ENCODE peak calls at places on chromosomes 7 and 10, in five cellular contexts. T is naive thymus-derived CD4-positive, alpha-beta T cell; E is activated B cell treated with CpG ODN at 0.5 μM for 24 hours; W is SJSA1; H is Daoy. S is an unnamed sample.

GRCh38 chr10:43226851-43227845 is 39.7 kb downstream of the RASGEF1A start:
- DNase-seq in T (no peak), E (no peak), W (no peak), H (no peak), S (no peak)

GRCh38 chr7:81887098-81887497 is 117.3 kb upstream of the HGF start:
- DNase-seq in T (no peak), E (no peak), W (no peak), H (peak; percentile 14), S (no peak)

GRCh38 chr7:32428546-32428945 is 61.6 kb downstream of the LSM5 start:
- DNase-seq in T (no peak), E (no peak), W (no peak), H (peak; percentile 28), S (no peak)

GRCh38 chr10:47031251-47031952 is 120.2 kb downstream of the PTPN20 start:
- DNase-seq in T (no peak), E (peak; percentile 1), W (no peak), H (peak; percentile 31), S (no peak)

GRCh38 chr7:144415858-144416257 is 12.4 kb upstream of the NOBOX start:
- DNase-seq in T (no peak), E (no peak), W (no peak), H (no peak), S (no peak)

GRCh38 chr10:66215921-66216320 is 709.9 kb upstream of the LRRTM3 start:
- DNase-seq in T (no peak), E (no peak), W (no peak), H (no peak), S (no peak)

GRCh38 chr7:6623589-6624245 is 8.3 kb downstream of the ZNF853 start:
- DNase-seq in T (no peak), E (no peak), W (no peak), H (no peak), S (no peak)

GRCh38 chr10:79070091-79070610 is 1.4 kb downstream of the ZMIZ1 start:
- DNase-seq in T (no peak), E (no peak), W (peak; percentile 70), H (peak; percentile 25), S (peak; percentile 43)

GRCh38 chr7:153386581-153386980 is 627.0 kb downstream of the ACTR3B start:
- DNase-seq in T (no peak), E (no peak), W (no peak), H (no peak), S (no peak)

GRCh38 chr10:129772472-129773358 is 191.4 kb downstream of the EBF3 start:
- DNase-seq in T (no peak), E (no peak), W (no peak), H (no peak), S (no peak)

GRCh38 chr7:156566812-156567549 is 73.6 kb upstream of the RNF32 start:
- DNase-seq in T (no peak), E (no peak), W (no peak), H (no peak), S (no peak)

GRCh38 chr10:115861455-115861854 is 411.6 kb downstream of the GFRA1 start:
- DNase-seq in T (no peak), E (no peak), W (no peak), H (no peak), S (no peak)

GRCh38 chr10:90787906-90788491 is 69.8 kb downstream of the HTR7 start:
- DNase-seq in T (no peak), E (no peak), W (peak; percentile 14), H (peak; percentile 35), S (no peak)

GRCh38 chr7:48109848-48110663 is 21.0 kb downstream of the UPP1 start:
- DNase-seq in T (peak; percentile 75), E (peak; percentile 79), W (peak; percentile 59), H (peak; percentile 83), S (peak; percentile 95)

GRCh38 chr7:107039199-107039900 is 5.2 kb upstream of the PRKAR2B start:
- DNase-seq in T (no peak), E (no peak), W (no peak), H (no peak), S (no peak)

GRCh38 chr7:75953918-75954317 is 39.0 kb downstream of the POR start:
- DNase-seq in T (no peak), E (no peak), W (no peak), H (no peak), S (no peak)

GRCh38 chr10:11713963-11714362 is 28.2 kb upstream of the ECHDC3 start:
- DNase-seq in T (no peak), E (no peak), W (no peak), H (no peak), S (no peak)

GRCh38 chr7:101164071-101164840 is 1.1 kb downstream of the VGF start:
- DNase-seq in T (no peak), E (peak; percentile 37), W (peak; percentile 44), H (peak; percentile 87), S (peak; percentile 56)

GRCh38 chr10:802506-802905 is 113.0 kb upstream of the DIP2C start:
- DNase-seq in T (no peak), E (peak; percentile 13), W (no peak), H (no peak), S (no peak)

GRCh38 chr10:93745411-93746065 is 12.2 kb upstream of the LGI1 start:
- DNase-seq in T (no peak), E (no peak), W (no peak), H (peak; percentile 43), S (peak; percentile 9)

GRCh38 chr7:22109761-22110160 is 164.1 kb upstream of the CDCA7L start:
- DNase-seq in T (no peak), E (no peak), W (no peak), H (peak; percentile 64), S (no peak)